ENCODE peak calls at places on chromosome 19, in four cellular contexts. One of them, this sample, is unnamed.

GRCh38 chr19:37251308-37252229 is 33.6 kb downstream of the ZNF383 start:
- DNase-seq in DND-41: no peak
- DNase-seq in IMR-90: peak; percentile 97
- DNase-seq in K562: no peak
- DNase-seq in this sample: no peak

GRCh38 chr19:42132030-42132628 is at the start of gene POU2F2:
- DNase-seq in DND-41: peak; percentile 91
- DNase-seq in K562: peak; percentile 19
- DNase-seq in IMR-90: no peak
- DNase-seq in this sample: no peak

GRCh38 chr19:42422576-42423461 is 4.4 kb downstream of the LIPE start:
- DNase-seq in DND-41: no peak
- DNase-seq in K562: no peak
- DNase-seq in IMR-90: no peak
- DNase-seq in this sample: peak; percentile 66

GRCh38 chr19:47628058-47628771 is 19.3 kb downstream of the BICRA start:
- DNase-seq in K562: no peak
- DNase-seq in DND-41: no peak
- DNase-seq in IMR-90: no peak
- DNase-seq in this sample: no peak

GRCh38 chr19:38183227-38183914 is 40.7 kb downstream of the DPF1 start:
- DNase-seq in K562: peak; percentile 78
- DNase-seq in DND-41: no peak
- DNase-seq in IMR-90: no peak
- DNase-seq in this sample: no peak

GRCh38 chr19:29478578-29479565 is 46.9 kb upstream of the VSTM2B start:
- DNase-seq in K562: peak; percentile 56
- DNase-seq in DND-41: peak; percentile 25
- DNase-seq in IMR-90: no peak
- DNase-seq in this sample: peak; percentile 58

GRCh38 chr19:39738809-39739208 is 980 bp upstream of the CLC start:
- DNase-seq in IMR-90: no peak
- DNase-seq in DND-41: no peak
- DNase-seq in K562: no peak
- DNase-seq in this sample: no peak

GRCh38 chr19:3606174-3606689 is 443 bp downstream of the TBXA2R start:
- DNase-seq in IMR-90: no peak
- DNase-seq in K562: peak; percentile 61
- DNase-seq in DND-41: no peak
- DNase-seq in this sample: no peak

GRCh38 chr19:3700242-3701032 is at the start of gene PIP5K1C:
- DNase-seq in DND-41: peak; percentile 88
- DNase-seq in K562: peak; percentile 93
- DNase-seq in IMR-90: peak; percentile 78
- DNase-seq in this sample: peak; percentile 97

GRCh38 chr19:33063356-33064116 is 1.2 kb downstream of the RHPN2 start:
- DNase-seq in IMR-90: peak; percentile 30
- DNase-seq in DND-41: no peak
- DNase-seq in K562: no peak
- DNase-seq in this sample: peak; percentile 60

GRCh38 chr19:1826557-1827521 is 14.8 kb upstream of the ATP8B3 start:
- DNase-seq in K562: peak; percentile 86
- DNase-seq in DND-41: no peak
- DNase-seq in IMR-90: no peak
- DNase-seq in this sample: peak; percentile 75

GRCh38 chr19:18286973-18287635 is 5.7 kb upstream of the JUND start:
- DNase-seq in IMR-90: no peak
- DNase-seq in DND-41: no peak
- DNase-seq in K562: no peak
- DNase-seq in this sample: no peak
- H3K4me2 ChIP-seq in IMR-90: no peak overlapping the region
- H3K4me2 ChIP-seq in DND-41: no peak overlapping the region
- H3K4me2 ChIP-seq in K562: no peak overlapping the region
- H3K4me2 ChIP-seq in this sample: peak overlapping the region; percentile 74

DNA sequence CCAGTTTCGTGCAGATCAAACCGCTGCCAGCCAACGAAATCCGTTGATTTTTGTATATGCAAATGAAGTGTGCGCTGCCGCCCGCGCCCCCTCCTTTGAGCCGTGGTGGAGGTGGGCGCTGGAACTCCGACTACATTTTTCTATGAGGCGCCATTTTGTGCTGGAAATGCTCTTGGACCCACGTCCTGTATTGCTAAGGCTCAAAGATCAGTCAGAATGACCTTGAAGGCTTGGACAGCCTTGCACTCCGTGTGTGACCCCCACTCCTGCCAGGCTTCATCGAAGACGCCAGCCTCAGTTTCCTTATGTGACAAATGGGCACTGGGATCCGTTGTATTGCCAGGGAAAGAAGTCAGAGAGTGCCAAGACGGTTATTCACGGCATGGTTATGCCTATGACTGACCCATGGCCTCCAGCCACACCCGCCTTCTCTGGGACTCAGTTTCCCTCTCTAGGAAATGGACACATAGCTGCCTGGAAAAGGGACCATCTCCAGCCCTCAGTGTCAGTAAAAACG is 790 bp upstream of the UBE2S start:
- DNase-seq in K562: no peak
- DNase-seq in DND-41: no peak
- DNase-seq in IMR-90: no peak
- DNase-seq in this sample: no peak
- H2AFZ ChIP-seq in K562: peak overlapping the region; percentile 98
- H2AFZ ChIP-seq in DND-41: peak overlapping the region; percentile 91
- H2AFZ ChIP-seq in IMR-90: peak overlapping the region; percentile 96
- H2AFZ ChIP-seq in this sample: peak overlapping the region; percentile 78

GRCh38 chr19:5714819-5715218 is 5.1 kb downstream of the LONP1 start:
- DNase-seq in DND-41: no peak
- DNase-seq in IMR-90: no peak
- DNase-seq in K562: no peak
- DNase-seq in this sample: no peak
- H4K20me1 ChIP-seq in DND-41: peaks cover 68% of the 10 kb centered on the region
- H4K20me1 ChIP-seq in IMR-90: peaks cover 59% of the 10 kb centered on the region
- H4K20me1 ChIP-seq in K562: peaks cover 16% of the 10 kb centered on the region
- H4K20me1 ChIP-seq in this sample: no peaks in the 10 kb centered on the region

DNA sequence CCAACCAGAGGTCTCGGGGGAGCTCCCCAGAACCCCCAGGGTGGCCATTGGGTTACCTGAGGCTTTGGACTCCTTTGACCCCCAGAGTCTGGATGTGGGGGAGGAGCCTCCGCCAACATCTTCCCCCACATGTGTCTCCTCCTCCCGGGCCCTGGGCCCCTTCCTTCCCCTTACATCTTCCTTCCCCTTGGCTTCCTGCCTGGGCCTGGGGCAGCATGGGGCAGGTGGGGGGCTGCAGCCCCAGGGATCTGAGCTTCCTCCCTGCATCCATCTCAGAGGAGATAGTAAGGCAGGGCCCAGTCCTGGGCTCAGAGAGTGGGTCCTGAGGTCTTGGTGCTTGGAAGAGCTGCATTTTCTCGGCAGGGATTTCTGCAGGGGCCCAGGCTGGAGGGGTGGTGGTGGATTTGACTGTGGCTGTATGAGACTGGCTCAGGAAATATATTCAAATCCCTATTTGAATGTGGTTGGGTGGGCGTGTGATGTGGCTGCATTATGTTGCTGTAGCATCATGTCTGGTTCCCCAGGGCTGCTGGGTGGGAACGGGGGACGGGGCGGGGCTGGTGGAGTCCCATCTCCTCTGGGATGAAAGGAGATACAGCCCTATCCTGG is 919 bp downstream of the VAV1 start:
- DNase-seq in DND-41: peak; percentile 80
- DNase-seq in K562: peak; percentile 43
- DNase-seq in IMR-90: no peak
- DNase-seq in this sample: no peak
- H3K4me2 ChIP-seq in DND-41: peak overlapping the region; percentile 75
- H3K4me2 ChIP-seq in K562: peak overlapping the region; percentile 90
- H3K4me2 ChIP-seq in IMR-90: no peak overlapping the region
- H3K4me2 ChIP-seq in this sample: no peak overlapping the region

This sample was measured in hepatocyte.